ENCODE peak calls at places on chromosomes 4 and X, in five cellular contexts. F is thyroid gland, O is thoracic aorta, E is heart left ventricle, J is esophagus squamous epithelium. H is an unnamed sample.

GRCh38 chr4:25212822-25213221 is 21.0 kb upstream of the PI4K2B start:
- DNase-seq in F (no peak), O (no peak), E (no peak), J (no peak), H (no peak)

GRCh38 chr4:90950385-90950841 is 823.2 kb downstream of the CCSER1 start:
- DNase-seq in F (no peak), O (no peak), E (no peak), J (no peak), H (no peak)

GRCh38 chr4:123554263-123554662 is 157.7 kb downstream of the SPRY1 start:
- DNase-seq in F (no peak), O (no peak), E (no peak), J (no peak), H (no peak)

GRCh38 chr4:92100980-92101379 is 202.8 kb upstream of the GRID2 start:
- DNase-seq in F (no peak), O (no peak), E (no peak), J (no peak), H (no peak)

GRCh38 chr4:157217708-157218107 is 2.8 kb upstream of the GRIA2 start:
- DNase-seq in F (no peak), O (no peak), E (no peak), J (no peak), H (no peak)

GRCh38 chr4:85747871-85748491 is 273.0 kb downstream of the ARHGAP24 start:
- DNase-seq in F (peak; percentile 36), O (no peak), E (no peak), J (peak; percentile 7), H (no peak)

GRCh38 chr4:26263165-26263564 is 57.6 kb upstream of the RBPJ start:
- DNase-seq in F (no peak), O (no peak), E (no peak), J (no peak), H (no peak)

GRCh38 chrX:2490634-2491033 is 10.1 kb downstream of the DHRSX start:
- DNase-seq in F (peak; percentile 81), O (no peak), E (no peak), J (no peak), H (no peak)

GRCh38 chr4:24910504-24910903 is 2.3 kb downstream of the CCDC149 start:
- DNase-seq in F (no peak), O (no peak), E (no peak), J (no peak), H (no peak)

DNA sequence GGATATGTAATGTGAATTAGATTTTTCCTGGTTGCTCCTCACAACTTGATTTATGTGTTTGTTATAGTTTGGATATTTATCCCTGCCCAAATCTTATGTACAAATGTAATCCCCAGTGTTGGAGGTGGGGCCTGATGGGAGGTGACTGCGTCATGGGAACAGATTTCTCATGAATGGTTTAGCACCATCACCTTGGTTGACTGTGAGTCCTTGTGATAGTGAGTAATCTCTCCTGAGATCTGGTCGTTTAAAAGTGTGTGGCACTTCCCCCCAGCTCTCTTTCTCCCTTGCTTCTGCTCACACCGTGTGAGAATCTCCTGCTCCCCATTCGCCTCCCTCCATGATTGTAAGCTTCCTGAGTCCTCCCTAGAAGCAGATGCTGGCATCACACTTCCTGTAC is 2.2 kb downstream of the MID2 start:
- DNase-seq in F (no peak), O (no peak), E (no peak), J (no peak), H (no peak)
- H3K27ac ChIP-seq in F (no peak overlapping the region), O (no peak overlapping the region), E (no peak overlapping the region), J (peak overlapping the region; percentile 93), H (no peak overlapping the region)

GRCh38 chr4:2598661-2599654 is 62.5 kb downstream of the FAM193A start:
- DNase-seq in F (no peak), O (no peak), E (peak; percentile 35), J (no peak), H (no peak)
- TF ChIP-seq CTCF in F (no peak), O (no peak), E (no peak), J (no peak), H (no peak)

GRCh38 chr4:168643796-168644159 is 146.9 kb downstream of the PALLD start:
- DNase-seq in F (no peak), O (no peak), E (no peak), J (no peak), H (no peak)
- H3K27ac ChIP-seq in F (peak overlapping the region; percentile 95), O (peak overlapping the region; percentile 44), E (peak overlapping the region; percentile 26), J (no peak overlapping the region), H (no peak overlapping the region)

GRCh38 chr4:3145251-3145908 is 70.9 kb downstream of the HTT start:
- DNase-seq in F (no peak), O (no peak), E (no peak), J (no peak), H (no peak)
- TF ChIP-seq CTCF in F (no peak), O (no peak), E (peak; percentile 7), J (no peak), H (peak; percentile 35)

GRCh38 chr4:95183656-95184408 is 364.9 kb downstream of the UNC5C start:
- DNase-seq in F (no peak), O (no peak), E (no peak), J (no peak), H (no peak)

GRCh38 chr4:95178938-95179337 is 369.8 kb downstream of the UNC5C start:
- DNase-seq in F (no peak), O (no peak), E (no peak), J (no peak), H (no peak)

GRCh38 chr4:95180531-95181315 is 368.1 kb downstream of the UNC5C start:
- DNase-seq in F (no peak), O (no peak), E (no peak), J (no peak), H (no peak)

DNA sequence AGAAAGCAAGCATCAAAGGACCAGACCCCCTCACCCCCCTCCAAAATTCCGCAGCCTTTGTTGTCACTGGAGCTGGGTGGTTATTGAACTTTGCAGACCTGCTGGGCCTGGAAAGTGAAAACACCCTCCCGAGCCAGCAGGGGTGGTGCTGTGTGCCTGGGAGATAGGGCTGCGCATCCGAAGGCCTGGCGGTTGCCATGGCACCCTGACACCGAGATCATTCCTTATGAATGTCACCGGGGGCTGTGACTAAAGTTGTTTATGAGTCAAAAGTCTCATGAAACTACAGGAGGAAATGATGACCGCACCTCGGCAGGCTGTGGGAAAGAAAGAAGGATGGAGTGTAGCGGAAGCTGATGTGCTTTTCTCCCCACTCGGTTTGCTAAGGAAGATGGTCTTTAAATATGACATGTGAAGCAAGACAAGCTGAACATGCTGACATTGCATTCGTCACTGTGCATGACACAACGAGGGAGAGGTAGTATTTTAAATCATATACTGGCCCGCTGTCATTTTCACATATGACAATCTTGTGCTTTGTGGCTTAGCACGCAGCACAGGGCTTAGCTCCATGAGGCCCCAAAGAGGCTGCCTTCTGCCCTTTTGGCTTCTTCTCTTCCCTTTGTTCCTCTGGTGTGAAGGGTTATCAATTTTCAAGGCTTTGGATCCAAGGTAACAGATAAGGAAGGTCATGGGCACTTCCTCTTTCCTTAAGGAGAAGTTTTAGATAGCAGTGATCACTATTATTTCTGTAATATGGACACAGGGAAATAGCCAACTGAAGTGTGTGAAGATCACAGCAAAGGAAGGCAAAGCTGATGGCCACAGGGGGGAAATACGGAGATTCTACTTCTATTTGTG is 367.1 kb downstream of the UNC5C start:
- DNase-seq in F (no peak), O (no peak), E (no peak), J (no peak), H (no peak)
- H3K27ac ChIP-seq in F (no peak overlapping the region), O (no peak overlapping the region), E (no peak overlapping the region), J (no peak overlapping the region), H (no peak overlapping the region)

GRCh38 chrX:39258331-39258730 is 457.1 kb downstream of the MID1IP1 start:
- DNase-seq in F (no peak), O (no peak), E (no peak), J (no peak), H (no peak)

GRCh38 chrX:39262641-39263040 is 461.4 kb downstream of the MID1IP1 start:
- DNase-seq in F (peak; percentile 42), O (no peak), E (no peak), J (no peak), H (no peak)

GRCh38 chrX:39261446-39262147 is 460.3 kb downstream of the MID1IP1 start:
- DNase-seq in F (peak; percentile 1), O (no peak), E (no peak), J (no peak), H (no peak)

GRCh38 chrX:39263946-39264483 is 462.8 kb downstream of the MID1IP1 start:
- DNase-seq in F (no peak), O (no peak), E (no peak), J (no peak), H (no peak)

DNA sequence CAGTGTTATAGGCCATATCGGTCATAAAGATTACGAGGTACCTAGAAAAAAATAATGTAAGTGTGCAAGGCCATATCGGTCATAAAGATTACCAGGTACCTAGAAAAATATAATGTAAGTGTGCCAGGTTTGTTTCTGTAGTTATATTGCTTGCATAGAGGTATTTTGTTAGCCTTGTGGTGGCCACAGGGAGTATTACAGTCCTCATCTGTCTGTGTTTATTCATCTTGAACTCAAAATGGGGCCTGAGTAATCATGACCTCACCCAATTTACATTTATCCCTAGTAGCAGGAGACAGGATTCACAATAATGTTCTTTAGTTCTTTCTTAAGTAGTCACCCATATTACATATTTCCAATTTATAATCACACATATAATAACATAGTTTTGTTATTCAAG is 459.7 kb downstream of the MID1IP1 start:
- DNase-seq in F (no peak), O (no peak), E (no peak), J (no peak), H (no peak)
- TF ChIP-seq CTCF in F (no peak), O (no peak), E (no peak), J (no peak), H (no peak)

GRCh38 chr4:5707366-5708133 is 809 bp downstream of the EVC2 start:
- DNase-seq in F (no peak), O (no peak), E (no peak), J (no peak), H (no peak)
- H3K27ac ChIP-seq in F (peak overlapping the region; percentile 82), O (peak overlapping the region; percentile 85), E (peak overlapping the region; percentile 81), J (peak overlapping the region; percentile 85), H (no peak overlapping the region)

DNA sequence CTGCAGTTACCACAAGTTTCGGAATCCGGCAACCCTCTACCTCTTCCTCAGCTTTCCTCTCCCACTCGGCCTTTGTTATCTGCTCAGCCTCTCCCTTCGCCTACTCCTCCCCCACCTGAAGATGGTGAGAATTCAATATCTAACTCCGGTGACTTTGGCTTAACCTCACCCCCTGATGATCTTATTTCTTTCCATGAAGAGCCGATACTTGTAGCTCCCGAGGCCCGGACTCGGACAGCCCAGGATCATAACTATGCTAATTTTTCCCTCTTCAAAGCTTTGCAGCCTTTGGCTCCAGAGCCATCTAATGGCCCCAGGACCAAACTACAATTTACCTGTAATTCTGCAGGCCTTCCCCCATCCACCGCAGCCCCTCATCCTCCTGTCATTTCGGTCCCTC is 32.0 kb upstream of the MGST2 start:
- DNase-seq in F (peak; percentile 47), O (no peak), E (peak; percentile 57), J (no peak), H (no peak)
- TF ChIP-seq CTCF in F (peak; percentile 73), O (peak; percentile 49), E (peak; percentile 69), J (peak; percentile 13), H (peak; percentile 34)

DNA sequence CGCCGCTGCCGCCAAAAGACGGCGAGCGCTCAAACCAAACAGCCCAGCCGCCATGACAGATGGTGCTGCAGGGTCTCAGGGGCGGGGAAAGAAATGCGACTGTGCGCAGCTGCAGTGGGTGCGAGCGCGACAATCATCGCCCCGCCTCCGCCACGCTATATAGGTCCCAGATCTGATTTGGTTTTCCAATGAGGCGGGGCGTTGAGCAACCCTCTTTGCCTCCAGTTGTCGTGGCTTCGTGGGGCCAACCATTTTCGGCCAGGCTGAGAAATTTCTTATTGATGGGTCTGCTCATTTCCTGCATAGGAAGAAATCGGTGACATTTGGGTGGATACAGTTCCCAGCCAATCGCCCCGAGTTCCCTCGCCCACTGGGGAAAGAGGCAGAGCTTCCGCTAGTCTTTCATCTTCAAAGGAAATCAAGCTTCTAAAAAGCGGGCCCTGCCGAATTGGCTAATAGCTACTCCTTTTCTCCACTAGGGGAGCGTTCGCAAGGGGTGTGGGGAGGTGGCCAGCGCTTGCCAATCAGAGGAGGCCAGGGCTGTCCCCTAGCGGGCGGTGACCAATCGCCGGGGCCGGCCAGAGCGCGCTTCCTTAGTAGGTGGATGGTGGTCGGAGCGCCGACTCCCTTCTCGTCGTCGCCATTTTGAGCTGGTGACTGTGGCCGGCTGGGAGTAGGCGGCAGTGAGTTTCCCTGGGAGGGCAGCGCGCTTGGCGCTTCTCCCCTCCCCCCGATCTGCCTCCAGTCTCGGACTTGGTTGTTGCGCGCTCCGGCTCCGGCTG is at the start of the genes NDUFB11 and RBM10:
- DNase-seq in F (peak; percentile 94), O (peak; percentile 76), E (peak; percentile 96), J (peak; percentile 43), H (peak; percentile 96)
- H3K27ac ChIP-seq in F (peak within 1 kb of the TSS; percentile 90), O (peak within 1 kb of the TSS; percentile 94), E (peak within 1 kb of the TSS; percentile 96), J (peak within 1 kb of the TSS; percentile 97), H (peak within 1 kb of the TSS; percentile 89)

H was measured in right lobe of liver.